ENCODE peak calls at places on chromosomes 13 and 19, in four cellular contexts. I is stimulated activated CD8-positive, alpha-beta memory T cell treated with anti-CD3 and anti-CD28 coated beads, Interleukin-4, amount 100 ng/mL, for 48 hours; P is ELR; C is activated CD4-positive, alpha-beta T cell treated with anti-CD3 and anti-CD28 coated beads for 4 hours. N is an unnamed sample.

GRCh38 chr13:93039131-93039530 is 187.5 kb upstream of the GPC6 start:
- DNase-seq in I (no peak), P (no peak), C (no peak), N (no peak)

GRCh38 chr19:2259331-2259730 is 3.1 kb upstream of the JSRP1 start:
- DNase-seq in I (no peak), P (peak), C (no peak), N (no peak)

GRCh38 chr13:97446448-97446847 is 12.5 kb downstream of the RAP2A start:
- DNase-seq in I (no peak), P (no peak), C (no peak), N (no peak)

GRCh38 chr13:77637583-77637982 is 59.9 kb upstream of the SLAIN1 start:
- DNase-seq in I (no peak), P (no peak), C (no peak), N (no peak)

GRCh38 chr13:69243366-69243765 is 864.3 kb upstream of the ATXN8OS start:
- DNase-seq in I (no peak), P (no peak), C (no peak), N (no peak)

GRCh38 chr13:114339779-114340534 is 25.7 kb downstream of the CHAMP1 start:
- DNase-seq in I (peak), P (peak), C (peak), N (peak)

GRCh38 chr13:111534646-111535461 is 214.4 kb downstream of the TEX29 start:
- DNase-seq in I (no peak), P (no peak), C (no peak), N (no peak)

GRCh38 chr19:17616961-17617806 is 61.7 kb downstream of the COLGALT1 start:
- DNase-seq in I (peak), P (peak), C (no peak), N (no peak)

GRCh38 chr13:67353031-67353430 is 122.9 kb upstream of the PCDH9 start:
- DNase-seq in I (no peak), P (no peak), C (no peak), N (no peak)

GRCh38 chr13:33686772-33687480 is 131.0 kb upstream of the RFC3 start:
- DNase-seq in I (no peak), P (no peak), C (no peak), N (no peak)

GRCh38 chr13:47545630-47546029 is 455.4 kb downstream of the SUCLA2 start:
- DNase-seq in I (no peak), P (no peak), C (no peak), N (no peak)

GRCh38 chr19:44903602-44904425 is 1.8 kb upstream of the APOE start:
- DNase-seq in I (peak), P (peak), C (peak), N (peak)

GRCh38 chr13:98741741-98742435 is 10.6 kb downstream of the SLC15A1 start:
- DNase-seq in I (no peak), P (no peak), C (no peak), N (no peak)

GRCh38 chr19:54478677-54479266 is 5.7 kb upstream of the CDC42EP5 start:
- DNase-seq in I (no peak), P (peak), C (no peak), N (no peak)

GRCh38 chr19:3556978-3557460 is 367 bp downstream of the MFSD12 start:
- DNase-seq in I (peak), P (peak), C (peak), N (peak)

GRCh38 chr13:47990427-47990826 is 10.6 kb downstream of the SUCLA2 start:
- DNase-seq in I (no peak), P (no peak), C (no peak), N (no peak)

GRCh38 chr13:34752561-34752960 is 189.5 kb upstream of the NBEA start:
- DNase-seq in I (no peak), P (no peak), C (no peak), N (no peak)

N was measured in activated naive CD8-positive, alpha-beta T cell treated with anti-CD3 and anti-CD28 coated beads, Interleukin-2, amount 50 U/mL, for 24 hours.